ENCODE peak calls at places on chromosomes 1 and 21, in five cellular contexts. V, Z, R, B and U are unnamed samples. For H3K27me3, the result is how much of the 10 kb centered on the place peaks cover.

GRCh38 chr1:182350839-182351238 is 40.8 kb downstream of the GLUL start:
- DNase-seq in Z (no peak), B (no peak), V (no peak), R (no peak), U (no peak)

GRCh38 chr1:51612349-51612982 is 4.4 kb upstream of the OSBPL9 start:
- DNase-seq in R (no peak), B (no peak), Z (no peak), V (no peak), U (no peak)

GRCh38 chr1:30982937-30983336 is 74.4 kb upstream of the SDC3 start:
- DNase-seq in R (no peak), Z (no peak), B (no peak), V (no peak), U (no peak)

GRCh38 chr1:115117303-115117702 is 28.0 kb upstream of the TSPAN2 start:
- DNase-seq in V (no peak), B (no peak), R (no peak), Z (no peak), U (no peak)

GRCh38 chr1:36920801-36921405 is 113.4 kb downstream of the GRIK3 start:
- DNase-seq in R (no peak), V (no peak), B (no peak), Z (no peak), U (no peak)

GRCh38 chr1:19488136-19488535 is 2.8 kb upstream of the CAPZB start:
- DNase-seq in Z (no peak), V (no peak), R (no peak), B (no peak), U (no peak)

GRCh38 chr1:81801834-81802531 is 1.2 kb downstream of the ADGRL2 start:
- DNase-seq in V (peak), Z (no peak), R (peak), B (peak), U (peak)

GRCh38 chr1:167442142-167442848 is 76.0 kb downstream of the CD247 start:
- DNase-seq in V (peak), B (peak), Z (peak), R (peak), U (peak)

GRCh38 chr21:31597683-31598082 is 61.8 kb upstream of the SOD1 start:
- DNase-seq in V (no peak), R (peak), Z (no peak), B (no peak), U (no peak)

GRCh38 chr1:183284086-183284485 is 98.0 kb downstream of the LAMC2 start:
- DNase-seq in R (no peak), V (no peak), B (no peak), Z (no peak), U (no peak)

GRCh38 chr1:29518183-29518835 is 282.0 kb downstream of the PTPRU start:
- DNase-seq in R (no peak), V (no peak), B (no peak), Z (no peak), U (no peak)

GRCh38 chr1:25650219-25650576 is 33.6 kb downstream of the MAN1C1 start:
- DNase-seq in B (no peak), V (no peak), R (no peak), Z (no peak), U (no peak)

GRCh38 chr1:4837752-4838151 is 183.3 kb downstream of the AJAP1 start:
- DNase-seq in R (no peak), Z (no peak), V (no peak), B (no peak), U (peak)

GRCh38 chr1:199273837-199274379 is 635.1 kb downstream of the PTPRC start:
- DNase-seq in B (no peak), V (peak), R (peak), Z (no peak), U (peak)

GRCh38 chr1:160342520-160342919 is 530 bp downstream of the COPA start:
- DNase-seq in B (no peak), V (no peak), Z (no peak), R (no peak), U (no peak)

GRCh38 chr21:42225571-42226155 is 6.7 kb downstream of the ABCG1 start:
- DNase-seq in R (no peak), V (no peak), B (no peak), Z (no peak), U (no peak)

GRCh38 chr1:29974345-29974744 is 738.0 kb downstream of the PTPRU start:
- DNase-seq in R (peak), B (peak), Z (no peak), V (peak), U (peak)

GRCh38 chr1:41448831-41449230 is 35.7 kb downstream of the EDN2 start:
- DNase-seq in R (no peak), V (no peak), Z (no peak), B (no peak), U (no peak)

GRCh38 chr1:235138821-235139220 is 10.2 kb upstream of the TOMM20 start:
- DNase-seq in B (no peak), R (no peak), Z (no peak), V (no peak), U (no peak)

GRCh38 chr1:237071641-237072420 is 29.8 kb downstream of the RYR2 start:
- DNase-seq in Z (no peak), R (peak), V (no peak), B (no peak), U (no peak)
- H3K27me3 ChIP-seq in Z (under half), R (under half), V (under half), B (under half), U (under half)

DNA sequence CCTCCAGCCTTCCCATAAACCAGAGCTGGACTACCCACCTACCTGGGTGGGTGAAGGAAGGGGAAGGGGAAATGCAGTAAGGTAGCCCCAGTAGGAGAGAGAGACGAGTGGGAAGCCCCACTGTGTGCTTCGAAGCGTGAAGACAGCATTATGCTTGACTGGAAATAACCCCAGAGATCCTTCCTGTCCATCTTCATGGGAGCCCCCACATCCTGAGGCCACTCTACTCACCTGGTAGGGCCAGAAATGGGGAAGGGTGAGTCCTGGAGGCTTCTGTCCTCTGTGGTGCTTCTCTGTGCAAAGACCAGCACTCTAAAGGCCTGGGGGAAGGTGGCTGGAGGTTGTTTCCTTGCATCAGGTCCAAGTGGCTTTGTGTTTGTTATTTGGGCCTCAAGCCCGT is 10.0 kb upstream of the RASSF5 start:
- DNase-seq in R (no peak), B (no peak), V (no peak), Z (no peak), U (no peak)
- H3K27ac ChIP-seq in R (no peak), B (no peak), V (no peak), Z (peak), U (no peak)

DNA sequence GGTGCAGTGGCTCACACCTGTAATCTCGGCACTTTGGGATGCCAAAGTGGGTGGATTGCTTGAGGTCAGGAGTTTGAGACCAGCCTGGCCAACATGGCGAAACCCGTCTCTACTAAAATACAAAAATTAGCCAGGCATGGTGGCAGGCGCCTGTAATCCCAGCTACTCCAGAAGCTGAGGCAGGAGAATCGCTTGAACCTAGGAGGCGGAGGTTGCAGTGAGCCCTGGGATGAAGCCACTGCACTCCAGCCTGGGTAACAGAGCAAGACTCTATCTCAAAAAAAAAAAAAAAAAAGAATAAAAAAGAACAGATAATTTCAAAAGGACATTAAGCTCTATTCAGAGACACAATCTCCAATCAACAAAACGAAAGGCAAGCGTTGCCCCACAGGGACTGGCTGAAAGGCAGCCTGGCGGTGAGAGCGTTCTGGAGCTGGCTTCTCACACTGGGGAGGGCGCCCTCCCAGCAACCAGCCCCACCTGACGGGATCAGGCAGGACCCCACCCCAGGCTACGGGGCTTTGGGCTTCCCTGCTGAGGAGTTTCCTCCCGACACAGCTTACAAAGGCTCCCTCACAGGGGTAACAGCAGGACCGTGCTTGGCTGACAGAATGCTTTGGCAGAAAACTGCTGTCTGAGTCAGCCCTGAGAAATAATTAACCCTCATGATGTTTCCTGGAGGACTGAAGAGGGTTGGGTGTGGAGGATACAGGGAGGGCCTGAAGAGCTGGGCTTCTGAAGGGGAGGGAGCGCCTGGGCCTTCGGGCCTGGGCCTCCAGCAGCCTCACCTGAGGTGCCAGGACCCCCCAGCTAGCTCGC is 31.1 kb upstream of the SRP9 start:
- DNase-seq in B (peak), R (peak), Z (no peak), V (peak), U (peak)
- TF ChIP-seq CTCF in B (peak), R (peak), Z (no peak), V (no peak), U (no peak)

DNA sequence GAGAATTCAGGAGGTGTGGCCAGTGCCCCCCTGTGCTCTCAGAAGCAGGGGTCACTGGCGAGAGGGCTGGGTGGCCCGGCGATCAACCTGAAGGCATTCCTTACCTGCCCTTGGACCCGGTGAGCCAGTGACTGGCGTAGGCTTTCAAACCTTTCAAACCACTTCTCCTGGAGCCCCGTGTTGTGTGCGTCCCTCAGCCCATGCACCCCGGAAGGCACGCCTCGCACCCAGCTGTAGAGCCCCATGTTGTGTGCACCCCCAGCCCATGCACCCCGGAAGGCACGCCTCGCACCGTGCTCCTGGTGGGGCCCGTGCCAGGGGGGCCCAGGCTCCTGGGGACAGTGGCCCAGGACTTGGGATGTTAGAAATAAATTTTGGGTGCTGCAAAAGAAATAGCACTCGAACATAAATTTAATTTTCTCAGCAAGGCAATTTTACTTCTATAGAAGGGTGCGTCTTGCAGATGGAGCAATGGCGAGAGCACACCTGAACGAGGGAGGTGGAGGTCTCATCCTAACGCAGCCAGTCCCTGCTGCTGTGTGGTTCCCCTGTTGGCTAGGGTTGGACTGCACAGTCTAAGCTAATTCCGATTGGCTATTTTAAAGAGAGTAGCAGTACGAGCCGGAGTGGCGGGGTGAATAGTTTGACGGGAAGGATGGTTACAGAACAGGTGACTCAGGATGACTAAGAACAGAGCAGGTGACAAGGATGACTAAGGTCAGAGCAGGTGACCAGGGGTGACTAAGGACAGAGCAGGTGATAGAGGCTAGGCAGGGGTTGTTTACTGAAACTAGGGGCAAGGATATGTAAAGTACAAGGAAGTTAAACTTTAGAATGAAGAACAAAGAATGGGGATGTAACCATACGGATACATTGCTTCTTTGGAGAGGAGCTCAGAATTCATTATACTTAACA is 47.4 kb downstream of the PRKCZ start:
- DNase-seq in R (no peak), B (no peak), Z (no peak), V (no peak), U (peak)
- H3K27me3 ChIP-seq in R (under half), B (under half), Z (under half), V (under half), U (under half)

GRCh38 chr1:168733241-168733640 is 4.2 kb upstream of the DPT start:
- DNase-seq in R (no peak), V (no peak), B (no peak), Z (no peak), U (no peak)

GRCh38 chr1:168732736-168733135 is 3.7 kb upstream of the DPT start:
- DNase-seq in Z (no peak), B (no peak), V (no peak), R (no peak), U (no peak)

GRCh38 chr1:168734946-168735345 is 5.9 kb upstream of the DPT start:
- DNase-seq in R (no peak), Z (no peak), V (no peak), B (no peak), U (no peak)

GRCh38 chr1:168735987-168736386 is 7.0 kb upstream of the DPT start:
- DNase-seq in V (no peak), R (no peak), Z (no peak), B (no peak), U (no peak)

GRCh38 chr1:168734271-168734670 is 5.3 kb upstream of the DPT start:
- DNase-seq in V (no peak), Z (no peak), B (no peak), R (no peak), U (no peak)
- H3K27ac ChIP-seq in V (no peak), Z (no peak), B (no peak), R (no peak), U (no peak)

GRCh38 chr1:54053745-54054437 is 483 bp downstream of the TCEANC2 start:
- DNase-seq in Z (no peak), V (no peak), B (no peak), R (no peak), U (peak)
- TF ChIP-seq CTCF in Z (no peak), V (no peak), B (no peak), R (no peak), U (peak)

GRCh38 chr1:100452641-100453040 is 85.3 kb upstream of the GPR88 start:
- DNase-seq in B (no peak), R (no peak), V (peak), Z (no peak), U (no peak)
- H3K27me3 ChIP-seq in B (under half), R (under half), V (under half), Z (under half), U (under half)

DNA sequence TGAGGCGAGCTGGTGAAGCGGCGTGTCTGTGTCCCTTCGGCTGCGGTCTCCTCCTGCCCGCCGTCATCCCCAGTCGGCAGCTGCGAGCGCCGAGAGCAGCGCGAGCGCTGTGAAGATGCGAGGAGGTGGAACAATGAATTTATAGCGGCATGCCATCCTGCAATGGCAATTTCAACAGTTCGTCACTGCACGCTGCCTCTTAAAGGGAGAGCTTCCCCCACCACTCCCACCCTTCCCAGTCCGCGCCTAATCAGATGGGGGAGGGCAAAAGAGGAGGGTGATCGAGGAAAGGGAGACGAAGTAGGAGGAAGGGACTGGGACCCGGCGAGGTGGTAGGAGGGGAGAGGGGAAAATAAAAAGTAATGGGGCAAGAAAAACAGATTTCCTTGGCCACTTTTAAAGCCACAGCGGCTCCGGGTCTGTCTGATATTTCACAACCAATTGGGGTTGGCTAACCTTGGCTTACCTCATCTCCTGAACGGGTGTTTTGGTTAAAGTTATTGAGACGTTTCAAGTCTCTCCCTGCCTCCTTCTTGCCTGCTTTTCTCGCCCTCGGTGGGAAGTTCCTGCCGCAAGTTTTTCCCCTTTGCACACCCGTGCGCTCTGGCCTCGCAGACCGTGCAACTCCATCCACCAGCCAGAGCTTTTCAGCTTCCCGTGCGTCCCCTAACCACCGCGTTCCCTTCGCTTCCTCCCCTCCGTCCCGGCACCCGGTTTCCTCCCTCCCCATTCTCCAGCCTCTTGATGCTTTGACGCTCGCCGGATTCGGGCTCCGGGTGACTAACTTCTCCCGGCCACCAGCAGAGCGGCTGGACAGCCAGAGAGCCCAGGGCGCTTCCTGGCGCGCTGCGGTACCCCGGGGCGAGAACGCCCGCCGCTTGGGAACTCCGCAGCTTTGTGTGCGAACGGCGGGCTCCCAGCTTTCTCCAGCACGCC is at the start of gene ADAMTS5:
- DNase-seq in Z (no peak), R (peak), B (peak), V (peak), U (peak)
- H3K27ac ChIP-seq in Z (peak), R (no peak), B (peak), V (no peak), U (no peak)

GRCh38 chr1:214165850-214166374 is 115.0 kb upstream of the SMYD2 start:
- DNase-seq in B (no peak), R (no peak), V (no peak), Z (no peak), U (peak)
- TF ChIP-seq CTCF in B (no peak), R (no peak), V (no peak), Z (no peak), U (no peak)

DNA sequence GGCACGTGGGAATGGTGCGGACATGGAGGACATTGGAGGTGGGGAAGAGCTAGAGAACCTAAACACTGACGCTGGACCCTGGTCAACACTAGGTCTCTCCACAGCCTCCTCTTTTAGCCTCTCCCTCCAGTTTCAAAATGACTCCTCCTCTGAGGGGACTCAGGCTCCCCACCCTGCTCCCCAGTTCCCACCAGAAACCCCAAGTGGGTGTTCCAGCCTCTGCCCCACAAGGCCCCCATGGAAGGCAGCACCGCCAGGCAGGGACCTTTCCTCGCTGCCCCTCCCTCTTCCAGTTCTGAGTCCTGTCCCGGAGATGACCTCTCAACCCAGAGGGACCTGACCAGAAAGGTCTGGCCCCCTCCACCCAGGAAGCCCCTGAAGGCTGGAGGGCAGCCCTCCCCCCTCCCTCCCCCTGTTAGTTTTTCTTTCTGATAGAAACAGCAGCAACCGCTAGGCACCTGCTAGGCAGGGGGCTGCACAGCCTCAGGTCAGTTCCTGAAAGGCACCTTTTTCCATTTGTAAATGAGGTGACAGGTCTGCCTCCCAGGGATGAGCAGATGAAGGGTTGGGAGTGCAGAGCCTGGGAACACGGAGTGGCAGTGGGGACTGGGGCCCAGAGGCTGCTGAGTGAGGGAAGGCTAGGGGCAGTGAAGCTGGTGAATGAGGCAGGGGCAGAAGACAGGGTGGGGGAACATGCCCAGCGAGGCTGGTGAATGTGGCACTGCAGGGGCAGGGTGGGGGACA is 9.3 kb upstream of the ITGB2 start:
- DNase-seq in Z (no peak), V (no peak), B (no peak), R (peak), U (no peak)
- H3K27me3 ChIP-seq in Z (half or more), V (under half), B (half or more), R (half or more), U (under half)